ENCODE peak calls at places on chromosomes 12 and 14, in nine cellular contexts. R is GM04503, L is ELR, I is NCI-H2081, O is H54, D is MV-4-11, Y is iPS-NIHi11, S is RPMI8226, Q is NCI-H1105 treated with DMSO at 0.1 percent for 48 hours. B is an unnamed sample.

GRCh38 chr14:21455592-21455911 is 371 bp downstream of the CHD8 start:
- DNase-seq in Q (no peak), I (no peak), L (no peak), O (no peak), S (no peak), D (no peak), Y (no peak), R (no peak), B (no peak)

GRCh38 chr14:104081493-104081835 is 4.0 kb upstream of the ASPG start:
- DNase-seq in L (no peak), Q (no peak), R (no peak), O (peak; percentile 3), D (no peak), I (no peak), Y (no peak), S (no peak), B (no peak)

GRCh38 chr12:72338437-72338836 is 66.3 kb downstream of the TRHDE start:
- DNase-seq in O (no peak), Q (no peak), D (no peak), Y (no peak), R (no peak), S (no peak), L (no peak), I (no peak), B (no peak)

GRCh38 chr12:94644622-94645021 is 5.7 kb downstream of the TMCC3 start:
- DNase-seq in R (no peak), I (no peak), O (peak; percentile 58), D (peak; percentile 30), Q (no peak), L (peak; percentile 97), S (no peak), Y (no peak), B (no peak)

GRCh38 chr12:114913871-114914801 is 230.2 kb upstream of the TBX3 start:
- DNase-seq in O (peak; percentile 14), Y (no peak), R (peak; percentile 69), D (no peak), S (no peak), L (peak; percentile 91), I (no peak), Q (peak; percentile 22), B (no peak)

GRCh38 chr14:71163842-71164500 is 256.7 kb downstream of the PCNX1 start:
- DNase-seq in Q (no peak), O (no peak), R (no peak), Y (no peak), D (no peak), L (no peak), I (no peak), S (peak; percentile 90), B (peak; percentile 41)

GRCh38 chr12:97561321-97562230 is 99.0 kb downstream of the RMST start:
- DNase-seq in Y (no peak), D (no peak), S (no peak), L (no peak), Q (peak; percentile 87), R (no peak), O (no peak), I (no peak), B (peak; percentile 59)

GRCh38 chr12:54160807-54161480 is 27.8 kb downstream of the SMUG1 start:
- DNase-seq in O (no peak), Q (no peak), Y (no peak), S (no peak), I (no peak), D (no peak), L (no peak), R (no peak), B (no peak)

GRCh38 chr12:98696036-98696646 is 51.1 kb downstream of the APAF1 start:
- DNase-seq in S (no peak), O (no peak), I (no peak), R (no peak), D (no peak), L (no peak), Q (no peak), Y (peak; percentile 23), B (no peak)

GRCh38 chr12:83018063-83018462 is 331.4 kb downstream of the TMTC2 start:
- DNase-seq in I (no peak), R (no peak), D (no peak), L (no peak), S (no peak), Y (peak; percentile 7), Q (peak; percentile 12), O (no peak), B (no peak)